ENCODE peak calls at places on chromosomes 13 and 19, in five cellular contexts. B is esophagus squamous epithelium, Q is EL, W is AG04450, T is fibroblast of gingiva. Y is an unnamed sample.

GRCh38 chr13:64912141-64912540 is 2318.0 kb downstream of the PCDH9 start:
- DNase-seq in B (no peak), Q (peak; percentile 81), W (peak; percentile 23), T (no peak), Y (no peak)

GRCh38 chr19:38834104-38834490 is 2.5 kb upstream of the ECH1 start:
- DNase-seq in B (no peak), Q (no peak), W (no peak), T (no peak), Y (no peak)

GRCh38 chr13:113837554-113838355 is 26.1 kb downstream of the GAS6 start:
- DNase-seq in B (peak; percentile 53), Q (peak; percentile 98), W (peak; percentile 97), T (peak; percentile 99), Y (no peak)

GRCh38 chr19:13164370-13165090 is 14.3 kb downstream of the IER2 start:
- DNase-seq in B (no peak), Q (peak; percentile 40), W (no peak), T (no peak), Y (peak; percentile 42)

GRCh38 chr19:50358483-50359431 is 6.7 kb downstream of the NAPSA start:
- DNase-seq in B (no peak), Q (peak; percentile 14), W (no peak), T (no peak), Y (peak; percentile 74)

GRCh38 chr19:19627716-19628498 is at the start of gene LPAR2:
- DNase-seq in B (no peak), Q (peak; percentile 22), W (no peak), T (no peak), Y (peak; percentile 90)

GRCh38 chr13:20053016-20053415 is 94.5 kb downstream of the ZMYM2 start:
- DNase-seq in B (no peak), Q (no peak), W (no peak), T (no peak), Y (no peak)

GRCh38 chr13:32026619-32027018 is 5.0 kb upstream of the FRY start:
- DNase-seq in B (no peak), Q (no peak), W (no peak), T (no peak), Y (no peak)

GRCh38 chr13:19155321-19155861 is 26.2 kb downstream of the TUBA3C start:
- DNase-seq in B (no peak), Q (no peak), W (no peak), T (no peak), Y (no peak)

GRCh38 chr19:9941236-9941635 is 4.9 kb upstream of the OLFM2 start:
- DNase-seq in B (no peak), Q (peak; percentile 30), W (no peak), T (no peak), Y (no peak)

GRCh38 chr13:76813874-76814273 is 72.3 kb downstream of the KCTD12 start:
- DNase-seq in B (no peak), Q (no peak), W (no peak), T (no peak), Y (no peak)

GRCh38 chr13:104327217-104327616 is 1261.0 kb upstream of the SLC10A2 start:
- DNase-seq in B (no peak), Q (no peak), W (no peak), T (no peak), Y (no peak)

GRCh38 chr19:43776285-43776684 is 4.5 kb downstream of the KCNN4 start:
- DNase-seq in B (no peak), Q (no peak), W (no peak), T (no peak), Y (no peak)

GRCh38 chr19:40756502-40757110 is 5.6 kb downstream of the SNRPA start:
- DNase-seq in B (no peak), Q (no peak), W (no peak), T (no peak), Y (peak; percentile 55)

GRCh38 chr19:15452111-15453047 is 2.6 kb upstream of the WIZ start:
- DNase-seq in B (no peak), Q (peak; percentile 59), W (peak; percentile 8), T (peak; percentile 78), Y (peak; percentile 34)

GRCh38 chr13:95019886-95020285 is 281.4 kb downstream of the ABCC4 start:
- DNase-seq in B (no peak), Q (no peak), W (no peak), T (no peak), Y (no peak)

GRCh38 chr19:41945135-41945766 is 13.9 kb downstream of the RABAC1 start:
- DNase-seq in B (peak; percentile 34), Q (no peak), W (no peak), T (no peak), Y (peak; percentile 95)

GRCh38 chr13:95858286-95859075 is 181.5 kb downstream of the DNAJC3 start:
- DNase-seq in B (no peak), Q (peak; percentile 14), W (no peak), T (no peak), Y (no peak)

GRCh38 chr19:49857834-49858590 is 7.1 kb downstream of the PTOV1 start:
- DNase-seq in B (no peak), Q (no peak), W (no peak), T (no peak), Y (no peak)

GRCh38 chr13:62524061-62524460 is 1108.4 kb upstream of the PCDH20 start:
- DNase-seq in B (no peak), Q (no peak), W (no peak), T (no peak), Y (no peak)

GRCh38 chr13:49213997-49214916 is 5.9 kb upstream of the MLNR start:
- DNase-seq in B (no peak), Q (no peak), W (no peak), T (no peak), Y (no peak)

GRCh38 chr13:78680064-78680463 is 21.1 kb upstream of the OBI1 start:
- DNase-seq in B (no peak), Q (no peak), W (no peak), T (no peak), Y (no peak)

GRCh38 chr13:28568286-28568685 is 73.4 kb upstream of the FLT1 start:
- DNase-seq in B (no peak), Q (peak; percentile 25), W (peak; percentile 23), T (no peak), Y (no peak)

GRCh38 chr19:55116232-55117062 is 990 bp downstream of the PPP1R12C start:
- DNase-seq in B (no peak), Q (peak; percentile 76), W (no peak), T (peak; percentile 66), Y (peak; percentile 35)

GRCh38 chr19:1855040-1855827 is 7.0 kb upstream of the REXO1 start:
- DNase-seq in B (peak; percentile 66), Q (peak; percentile 93), W (peak; percentile 61), T (peak; percentile 92), Y (peak; percentile 66)

GRCh38 chr19:4878491-4878968 is 11.1 kb upstream of the PLIN3 start:
- DNase-seq in B (no peak), Q (no peak), W (no peak), T (no peak), Y (no peak)

GRCh38 chr19:41649827-41650226 is 23.0 kb upstream of the CEACAM4 start:
- DNase-seq in B (no peak), Q (no peak), W (no peak), T (no peak), Y (no peak)